ENCODE peak calls at places on chromosome 17, in eight cellular contexts. U, N, X, V, Y, R, A and E are unnamed samples.

GRCh38 chr17:16351831-16352230 is 1.4 kb downstream of the CENPV start:
- DNase-seq in U (no peak), N (peak), X (no peak), V (no peak), Y (no peak), R (no peak), A (no peak), E (no peak)

GRCh38 chr17:12007466-12007865 is 10.2 kb upstream of the ZNF18 start:
- DNase-seq in U (no peak), N (no peak), X (no peak), V (no peak), Y (no peak), R (no peak), A (no peak), E (no peak)

GRCh38 chr17:19380551-19381284 is 2.4 kb downstream of the MAPK7 start:
- DNase-seq in U (peak), N (no peak), X (no peak), V (no peak), Y (peak), R (no peak), A (no peak), E (peak)

GRCh38 chr17:74147966-74148365 is 55.5 kb upstream of the RPL38 start:
- DNase-seq in U (no peak), N (no peak), X (no peak), V (no peak), Y (no peak), R (no peak), A (no peak), E (no peak)

GRCh38 chr17:40451420-40451819 is 8.2 kb downstream of the IGFBP4 start:
- DNase-seq in U (no peak), N (peak), X (peak), V (peak), Y (peak), R (no peak), A (no peak), E (peak)

GRCh38 chr17:28500712-28501379 is 5.3 kb upstream of the FOXN1 start:
- DNase-seq in U (no peak), N (no peak), X (no peak), V (no peak), Y (no peak), R (no peak), A (no peak), E (no peak)

GRCh38 chr17:41178843-41179616 is 1.0 kb upstream of the KRTAP4-2 start:
- DNase-seq in U (no peak), N (no peak), X (no peak), V (no peak), Y (no peak), R (no peak), A (no peak), E (no peak)

GRCh38 chr17:14058051-14058450 is 11.3 kb upstream of the COX10 start:
- DNase-seq in U (no peak), N (peak), X (no peak), V (no peak), Y (no peak), R (no peak), A (no peak), E (no peak)

GRCh38 chr17:8072339-8072726 is 15.2 kb downstream of the ALOX12B start:
- DNase-seq in U (peak), N (no peak), X (no peak), V (peak), Y (peak), R (no peak), A (no peak), E (no peak)

GRCh38 chr17:8075574-8076342 is 11.8 kb downstream of the ALOX12B start:
- DNase-seq in U (peak), N (no peak), X (no peak), V (no peak), Y (peak), R (no peak), A (no peak), E (no peak)

GRCh38 chr17:8075081-8075480 is 12.4 kb downstream of the ALOX12B start:
- DNase-seq in U (peak), N (no peak), X (no peak), V (no peak), Y (peak), R (no peak), A (no peak), E (peak)

GRCh38 chr17:8072727-8073461 is 14.6 kb downstream of the ALOX12B start:
- DNase-seq in U (peak), N (no peak), X (no peak), V (peak), Y (peak), R (no peak), A (no peak), E (no peak)

DNA sequence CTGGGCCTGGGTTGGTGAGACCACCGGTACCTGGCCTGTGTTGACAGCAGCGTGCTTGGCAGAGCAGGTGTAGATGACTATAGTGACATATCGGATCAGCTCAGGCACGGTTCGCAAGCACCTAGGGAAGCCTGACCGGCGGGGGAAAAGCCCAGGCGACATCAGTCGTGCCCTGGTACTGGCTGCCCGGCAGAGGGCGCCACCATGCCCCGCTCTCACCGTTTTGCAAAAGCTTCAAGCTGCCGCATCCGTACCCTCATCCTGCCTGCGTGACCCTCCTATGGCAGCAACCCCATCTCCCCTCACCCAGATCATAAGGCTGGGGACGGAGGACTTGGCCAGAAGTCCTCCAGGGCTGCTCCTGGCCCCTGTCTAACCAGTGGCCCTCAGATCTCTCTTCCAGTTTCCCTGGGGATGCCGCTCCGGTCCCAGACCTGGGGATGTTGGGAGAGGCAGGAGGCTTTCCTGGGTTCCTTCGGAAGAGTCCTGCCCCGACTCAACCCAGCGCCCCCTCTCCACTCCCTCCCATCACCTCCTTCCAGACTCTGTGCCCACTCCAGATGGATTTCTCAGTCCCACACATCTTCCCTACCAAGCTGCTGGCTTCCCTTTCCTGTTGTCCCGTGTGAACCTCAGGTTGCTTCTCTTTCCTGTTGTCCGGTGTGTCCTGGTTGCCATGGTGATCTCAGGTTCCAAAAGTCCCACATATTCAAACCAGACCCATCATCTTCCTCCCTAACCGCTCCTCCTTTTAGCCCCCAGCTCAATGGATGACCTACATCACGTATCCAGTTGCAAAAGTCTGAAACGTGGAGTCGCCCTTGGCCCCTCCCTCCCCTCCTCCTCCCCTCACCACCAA is 13.7 kb downstream of the ALOX12B start:
- DNase-seq in U (peak), N (peak), X (no peak), V (peak), Y (peak), R (no peak), A (peak), E (peak)
- H3K4me3 ChIP-seq in U (no peak), N (no peak), X (no peak), V (peak), Y (no peak), R (peak), A (no peak), E (no peak)

DNA sequence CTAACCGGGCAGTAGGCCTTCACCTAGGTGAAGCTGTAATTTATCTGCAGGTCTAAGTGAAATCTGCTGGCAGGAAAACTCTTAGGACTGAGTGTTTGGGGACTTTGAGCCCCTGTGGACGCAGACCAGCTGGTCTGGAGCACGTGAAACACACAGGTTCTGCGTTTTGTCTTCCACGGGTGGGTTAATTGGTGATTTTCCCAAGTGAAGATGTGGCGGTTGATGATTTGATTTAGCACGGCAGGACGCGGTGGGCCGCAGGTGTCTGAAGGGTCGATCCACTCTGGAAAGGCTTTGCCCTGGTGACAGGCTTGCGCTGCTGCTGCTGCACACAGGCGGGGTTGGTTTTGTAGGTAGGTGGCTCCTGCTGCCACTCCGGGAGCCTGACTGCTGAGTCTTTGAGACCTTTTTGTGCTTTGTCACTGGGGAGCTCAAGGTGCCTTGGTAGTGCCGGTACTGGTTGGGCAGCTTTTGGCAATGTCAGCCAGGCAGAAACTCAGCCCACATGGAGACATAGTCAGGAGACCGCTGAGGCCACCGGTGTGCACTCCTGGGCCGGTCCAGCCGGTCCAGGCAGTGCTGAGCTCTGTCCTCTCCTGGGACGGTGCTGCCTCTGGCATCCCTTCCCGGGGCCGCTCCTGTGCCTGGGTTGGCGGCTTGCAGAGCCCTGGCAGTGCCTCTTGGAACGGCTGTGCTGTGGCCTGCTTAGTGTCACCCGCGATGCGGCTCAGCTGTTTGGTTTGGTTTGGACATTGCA is 2.3 kb downstream of the BAIAP2 start:
- DNase-seq in U (peak), N (no peak), X (no peak), V (no peak), Y (peak), R (no peak), A (peak), E (peak)
- H3K4me3 ChIP-seq in U (no peak), N (no peak), X (peak), V (no peak), Y (no peak), R (peak), A (peak), E (peak)

GRCh38 chr17:77285594-77286390 is 145.0 kb downstream of the SEC14L1 start:
- DNase-seq in U (peak), N (peak), X (no peak), V (peak), Y (peak), R (no peak), A (peak), E (peak)

GRCh38 chr17:77286391-77286640 is 145.5 kb downstream of the SEC14L1 start:
- DNase-seq in U (no peak), N (no peak), X (no peak), V (no peak), Y (no peak), R (no peak), A (no peak), E (no peak)

GRCh38 chr17:77287432-77288068 is 146.8 kb downstream of the SEC14L1 start:
- DNase-seq in U (no peak), N (peak), X (peak), V (peak), Y (no peak), R (no peak), A (peak), E (peak)

GRCh38 chr17:77288115-77288619 is 147.4 kb downstream of the SEC14L1 start:
- DNase-seq in U (no peak), N (no peak), X (no peak), V (no peak), Y (no peak), R (no peak), A (no peak), E (no peak)

GRCh38 chr17:77286641-77287431 is 146.1 kb downstream of the SEC14L1 start:
- DNase-seq in U (no peak), N (peak), X (no peak), V (peak), Y (peak), R (no peak), A (peak), E (peak)
- H3K4me3 ChIP-seq in U (no peak), N (no peak), X (no peak), V (no peak), Y (no peak), R (peak), A (peak), E (no peak)

GRCh38 chr17:32488604-32489180 is 1.9 kb downstream of the CDK5R1 start:
- DNase-seq in U (peak), N (no peak), X (no peak), V (peak), Y (no peak), R (no peak), A (no peak), E (no peak)

GRCh38 chr17:32487460-32488176 is 825 bp downstream of the CDK5R1 start:
- DNase-seq in U (peak), N (peak), X (no peak), V (peak), Y (no peak), R (no peak), A (no peak), E (no peak)

GRCh38 chr17:32488177-32488542 is 1.4 kb downstream of the CDK5R1 start:
- DNase-seq in U (no peak), N (no peak), X (no peak), V (peak), Y (no peak), R (no peak), A (no peak), E (no peak)

GRCh38 chr17:32490101-32490482 is 3.3 kb downstream of the CDK5R1 start:
- DNase-seq in U (peak), N (no peak), X (no peak), V (peak), Y (no peak), R (no peak), A (no peak), E (no peak)

GRCh38 chr17:32489320-32490100 is 2.7 kb downstream of the CDK5R1 start:
- DNase-seq in U (no peak), N (no peak), X (no peak), V (peak), Y (no peak), R (no peak), A (no peak), E (no peak)
- H3K4me3 ChIP-seq in U (peak), N (no peak), X (no peak), V (peak), Y (no peak), R (peak), A (no peak), E (no peak)